ENCODE peak calls at places on chromosomes 7 and 10, in four cellular contexts. One of them, this sample, is unnamed.

GRCh38 chr10:15859865-15860691 is at the start of gene MINDY3:
- DNase-seq in transverse colon: peak
- DNase-seq in NCI-H460: peak
- DNase-seq in stimulated activated CD4-positive, alpha-beta T cell treated with anti-CD3 and anti-CD28 coated beads, Interleukin-15, amount 100 ng/mL, for 24 hours: peak
- DNase-seq in this sample: peak

GRCh38 chr10:33566426-33566825 is 232.0 kb upstream of the NRP1 start:
- DNase-seq in transverse colon: no peak
- DNase-seq in NCI-H460: no peak
- DNase-seq in stimulated activated CD4-positive, alpha-beta T cell treated with anti-CD3 and anti-CD28 coated beads, Interleukin-15, amount 100 ng/mL, for 24 hours: no peak
- DNase-seq in this sample: no peak

GRCh38 chr10:102241444-102242117 is at the start of gene PITX3:
- DNase-seq in transverse colon: peak
- DNase-seq in NCI-H460: peak
- DNase-seq in stimulated activated CD4-positive, alpha-beta T cell treated with anti-CD3 and anti-CD28 coated beads, Interleukin-15, amount 100 ng/mL, for 24 hours: peak
- DNase-seq in this sample: peak

GRCh38 chr10:80122110-80122710 is 10.3 kb upstream of the PLAC9 start:
- DNase-seq in transverse colon: no peak
- DNase-seq in NCI-H460: no peak
- DNase-seq in stimulated activated CD4-positive, alpha-beta T cell treated with anti-CD3 and anti-CD28 coated beads, Interleukin-15, amount 100 ng/mL, for 24 hours: no peak
- DNase-seq in this sample: no peak

GRCh38 chr10:119318411-119319160 is 111.2 kb downstream of the GRK5 start:
- DNase-seq in transverse colon: no peak
- DNase-seq in NCI-H460: no peak
- DNase-seq in stimulated activated CD4-positive, alpha-beta T cell treated with anti-CD3 and anti-CD28 coated beads, Interleukin-15, amount 100 ng/mL, for 24 hours: no peak
- DNase-seq in this sample: no peak

GRCh38 chr7:154581251-154581890 is 421.6 kb downstream of the PAXIP1 start:
- DNase-seq in transverse colon: no peak
- DNase-seq in NCI-H460: no peak
- DNase-seq in stimulated activated CD4-positive, alpha-beta T cell treated with anti-CD3 and anti-CD28 coated beads, Interleukin-15, amount 100 ng/mL, for 24 hours: no peak
- DNase-seq in this sample: no peak

GRCh38 chr10:25061711-25062455 is 45.5 kb downstream of the THNSL1 start:
- DNase-seq in transverse colon: no peak
- DNase-seq in NCI-H460: no peak
- DNase-seq in stimulated activated CD4-positive, alpha-beta T cell treated with anti-CD3 and anti-CD28 coated beads, Interleukin-15, amount 100 ng/mL, for 24 hours: no peak
- DNase-seq in this sample: no peak

GRCh38 chr7:90759752-90760151 is 163.6 kb downstream of the CDK14 start:
- DNase-seq in transverse colon: no peak
- DNase-seq in NCI-H460: no peak
- DNase-seq in stimulated activated CD4-positive, alpha-beta T cell treated with anti-CD3 and anti-CD28 coated beads, Interleukin-15, amount 100 ng/mL, for 24 hours: no peak
- DNase-seq in this sample: no peak

GRCh38 chr10:120983721-120984120 is 132.6 kb downstream of the WDR11 start:
- DNase-seq in transverse colon: no peak
- DNase-seq in NCI-H460: no peak
- DNase-seq in stimulated activated CD4-positive, alpha-beta T cell treated with anti-CD3 and anti-CD28 coated beads, Interleukin-15, amount 100 ng/mL, for 24 hours: no peak
- DNase-seq in this sample: no peak

GRCh38 chr10:97532935-97533671 is 34.4 kb downstream of the UBTD1 start:
- DNase-seq in transverse colon: no peak
- DNase-seq in NCI-H460: no peak
- DNase-seq in stimulated activated CD4-positive, alpha-beta T cell treated with anti-CD3 and anti-CD28 coated beads, Interleukin-15, amount 100 ng/mL, for 24 hours: no peak
- DNase-seq in this sample: no peak

GRCh38 chr7:389911-390601 is 100.1 kb downstream of the FOXL3 start:
- DNase-seq in transverse colon: peak
- DNase-seq in NCI-H460: no peak
- DNase-seq in stimulated activated CD4-positive, alpha-beta T cell treated with anti-CD3 and anti-CD28 coated beads, Interleukin-15, amount 100 ng/mL, for 24 hours: no peak
- DNase-seq in this sample: no peak

GRCh38 chr7:69211739-69212138 is 386.5 kb upstream of the AUTS2 start:
- DNase-seq in transverse colon: no peak
- DNase-seq in NCI-H460: no peak
- DNase-seq in stimulated activated CD4-positive, alpha-beta T cell treated with anti-CD3 and anti-CD28 coated beads, Interleukin-15, amount 100 ng/mL, for 24 hours: no peak
- DNase-seq in this sample: no peak

GRCh38 chr10:74842301-74842700 is 15.9 kb downstream of the KAT6B start:
- DNase-seq in transverse colon: no peak
- DNase-seq in NCI-H460: no peak
- DNase-seq in stimulated activated CD4-positive, alpha-beta T cell treated with anti-CD3 and anti-CD28 coated beads, Interleukin-15, amount 100 ng/mL, for 24 hours: no peak
- DNase-seq in this sample: no peak

GRCh38 chr7:102449136-102449535 is 15.5 kb downstream of the ALKBH4 start:
- DNase-seq in transverse colon: no peak
- DNase-seq in NCI-H460: no peak
- DNase-seq in stimulated activated CD4-positive, alpha-beta T cell treated with anti-CD3 and anti-CD28 coated beads, Interleukin-15, amount 100 ng/mL, for 24 hours: no peak
- DNase-seq in this sample: no peak

GRCh38 chr7:78751253-78751652 is 702.2 kb downstream of the MAGI2 start:
- DNase-seq in transverse colon: no peak
- DNase-seq in NCI-H460: no peak
- DNase-seq in stimulated activated CD4-positive, alpha-beta T cell treated with anti-CD3 and anti-CD28 coated beads, Interleukin-15, amount 100 ng/mL, for 24 hours: no peak
- DNase-seq in this sample: no peak

GRCh38 chr7:17234398-17235021 is 63.9 kb upstream of the AHR start:
- DNase-seq in transverse colon: peak
- DNase-seq in NCI-H460: peak
- DNase-seq in stimulated activated CD4-positive, alpha-beta T cell treated with anti-CD3 and anti-CD28 coated beads, Interleukin-15, amount 100 ng/mL, for 24 hours: peak
- DNase-seq in this sample: no peak

GRCh38 chr10:129705676-129706075 is 238.6 kb downstream of the MGMT start:
- DNase-seq in transverse colon: no peak
- DNase-seq in NCI-H460: no peak
- DNase-seq in stimulated activated CD4-positive, alpha-beta T cell treated with anti-CD3 and anti-CD28 coated beads, Interleukin-15, amount 100 ng/mL, for 24 hours: no peak
- DNase-seq in this sample: no peak

GRCh38 chr7:29748286-29749099 is 57.8 kb upstream of the WIPF3 start:
- DNase-seq in transverse colon: no peak
- DNase-seq in NCI-H460: peak
- DNase-seq in stimulated activated CD4-positive, alpha-beta T cell treated with anti-CD3 and anti-CD28 coated beads, Interleukin-15, amount 100 ng/mL, for 24 hours: no peak
- DNase-seq in this sample: no peak

GRCh38 chr10:10780746-10781145 is 236.9 kb upstream of the CELF2 start:
- DNase-seq in transverse colon: no peak
- DNase-seq in NCI-H460: no peak
- DNase-seq in stimulated activated CD4-positive, alpha-beta T cell treated with anti-CD3 and anti-CD28 coated beads, Interleukin-15, amount 100 ng/mL, for 24 hours: no peak
- DNase-seq in this sample: no peak

GRCh38 chr10:3659518-3659917 is 125.5 kb downstream of the KLF6 start:
- DNase-seq in transverse colon: no peak
- DNase-seq in NCI-H460: no peak
- DNase-seq in stimulated activated CD4-positive, alpha-beta T cell treated with anti-CD3 and anti-CD28 coated beads, Interleukin-15, amount 100 ng/mL, for 24 hours: no peak
- DNase-seq in this sample: no peak

GRCh38 chr7:48180981-48181380 is 9.7 kb downstream of the ABCA13 start:
- DNase-seq in transverse colon: no peak
- DNase-seq in NCI-H460: no peak
- DNase-seq in stimulated activated CD4-positive, alpha-beta T cell treated with anti-CD3 and anti-CD28 coated beads, Interleukin-15, amount 100 ng/mL, for 24 hours: no peak
- DNase-seq in this sample: no peak

This sample was measured in left colon.